ENCODE peak calls at places on chromosomes 6 and 20, in nine cellular contexts. One of them, this sample, is unnamed. For H3K9me3, the result is how much of the 10 kb centered on the place peaks cover.

GRCh38 chr6:156013155-156013554 is 557.5 kb upstream of the NOX3 start:
- DNase-seq in A549: no peak
- DNase-seq in stomach: no peak
- DNase-seq in esophagus squamous epithelium: no peak
- DNase-seq in transverse colon: no peak
- DNase-seq in sigmoid colon: no peak
- DNase-seq in prostate gland: no peak
- DNase-seq in heart left ventricle: no peak
- DNase-seq in IMR-90: no peak
- DNase-seq in this sample: no peak

GRCh38 chr20:4546342-4546741 is 175.4 kb upstream of the PRND start:
- DNase-seq in prostate gland: no peak
- DNase-seq in transverse colon: no peak
- DNase-seq in IMR-90: no peak
- DNase-seq in esophagus squamous epithelium: no peak
- DNase-seq in A549: no peak
- DNase-seq in stomach: no peak
- DNase-seq in sigmoid colon: no peak
- DNase-seq in heart left ventricle: no peak
- DNase-seq in this sample: no peak

GRCh38 chr20:31560900-31561598 is 44.0 kb upstream of the ID1 start:
- DNase-seq in heart left ventricle: no peak
- DNase-seq in IMR-90: peak
- DNase-seq in prostate gland: no peak
- DNase-seq in A549: peak
- DNase-seq in esophagus squamous epithelium: no peak
- DNase-seq in stomach: peak
- DNase-seq in sigmoid colon: no peak
- DNase-seq in transverse colon: peak
- DNase-seq in this sample: peak

GRCh38 chr6:160394654-160395035 is 46.5 kb downstream of the SLC22A3 start:
- DNase-seq in heart left ventricle: no peak
- DNase-seq in stomach: no peak
- DNase-seq in IMR-90: no peak
- DNase-seq in esophagus squamous epithelium: no peak
- DNase-seq in prostate gland: no peak
- DNase-seq in sigmoid colon: no peak
- DNase-seq in A549: peak
- DNase-seq in transverse colon: no peak
- DNase-seq in this sample: no peak

GRCh38 chr20:5741089-5741488 is 9.1 kb upstream of the SHLD1 start:
- DNase-seq in IMR-90: peak
- DNase-seq in heart left ventricle: no peak
- DNase-seq in prostate gland: no peak
- DNase-seq in esophagus squamous epithelium: no peak
- DNase-seq in transverse colon: no peak
- DNase-seq in sigmoid colon: no peak
- DNase-seq in A549: peak
- DNase-seq in stomach: no peak
- DNase-seq in this sample: peak

GRCh38 chr20:2879148-2879547 is 5.9 kb downstream of the PTPRA start:
- DNase-seq in stomach: no peak
- DNase-seq in esophagus squamous epithelium: no peak
- DNase-seq in prostate gland: no peak
- DNase-seq in heart left ventricle: peak
- DNase-seq in IMR-90: peak
- DNase-seq in transverse colon: no peak
- DNase-seq in A549: no peak
- DNase-seq in sigmoid colon: no peak
- DNase-seq in this sample: no peak

GRCh38 chr20:5033566-5033965 is 32.3 kb upstream of the SLC23A2 start:
- DNase-seq in heart left ventricle: no peak
- DNase-seq in IMR-90: peak
- DNase-seq in A549: no peak
- DNase-seq in prostate gland: no peak
- DNase-seq in transverse colon: no peak
- DNase-seq in sigmoid colon: no peak
- DNase-seq in esophagus squamous epithelium: no peak
- DNase-seq in stomach: no peak
- DNase-seq in this sample: no peak

GRCh38 chr20:47189060-47189459 is 167.4 kb downstream of the ZMYND8 start:
- DNase-seq in transverse colon: no peak
- DNase-seq in IMR-90: no peak
- DNase-seq in A549: no peak
- DNase-seq in sigmoid colon: no peak
- DNase-seq in heart left ventricle: no peak
- DNase-seq in stomach: no peak
- DNase-seq in prostate gland: no peak
- DNase-seq in esophagus squamous epithelium: no peak
- DNase-seq in this sample: no peak

GRCh38 chr6:159904497-159904911 is 13.7 kb downstream of the MAS1 start:
- DNase-seq in A549: no peak
- DNase-seq in stomach: no peak
- DNase-seq in esophagus squamous epithelium: no peak
- DNase-seq in sigmoid colon: no peak
- DNase-seq in IMR-90: no peak
- DNase-seq in heart left ventricle: no peak
- DNase-seq in prostate gland: no peak
- DNase-seq in transverse colon: no peak
- DNase-seq in this sample: no peak

GRCh38 chr6:6505111-6505510 is 83.4 kb upstream of the LY86 start:
- DNase-seq in transverse colon: no peak
- DNase-seq in A549: no peak
- DNase-seq in prostate gland: no peak
- DNase-seq in sigmoid colon: no peak
- DNase-seq in stomach: no peak
- DNase-seq in IMR-90: no peak
- DNase-seq in esophagus squamous epithelium: no peak
- DNase-seq in heart left ventricle: no peak
- DNase-seq in this sample: no peak

GRCh38 chr20:49450281-49450707 is 32.2 kb downstream of the KCNB1 start:
- DNase-seq in transverse colon: no peak
- DNase-seq in esophagus squamous epithelium: no peak
- DNase-seq in sigmoid colon: no peak
- DNase-seq in stomach: no peak
- DNase-seq in heart left ventricle: no peak
- DNase-seq in IMR-90: no peak
- DNase-seq in A549: no peak
- DNase-seq in prostate gland: no peak
- DNase-seq in this sample: no peak

GRCh38 chr6:3822747-3823445 is 26.3 kb upstream of the FAM50B start:
- DNase-seq in A549: no peak
- DNase-seq in IMR-90: no peak
- DNase-seq in heart left ventricle: no peak
- DNase-seq in transverse colon: no peak
- DNase-seq in stomach: peak
- DNase-seq in esophagus squamous epithelium: no peak
- DNase-seq in sigmoid colon: no peak
- DNase-seq in prostate gland: no peak
- DNase-seq in this sample: no peak

GRCh38 chr6:32126880-32127279 is 1.2 kb downstream of the ATF6B start:
- DNase-seq in esophagus squamous epithelium: no peak
- DNase-seq in transverse colon: no peak
- DNase-seq in IMR-90: no peak
- DNase-seq in stomach: no peak
- DNase-seq in heart left ventricle: no peak
- DNase-seq in sigmoid colon: no peak
- DNase-seq in prostate gland: no peak
- DNase-seq in A549: no peak
- DNase-seq in this sample: no peak

GRCh38 chr6:32127409-32127716 is 683 bp downstream of the ATF6B start:
- DNase-seq in IMR-90: no peak
- DNase-seq in prostate gland: no peak
- DNase-seq in A549: no peak
- DNase-seq in stomach: no peak
- DNase-seq in heart left ventricle: no peak
- DNase-seq in esophagus squamous epithelium: no peak
- DNase-seq in transverse colon: no peak
- DNase-seq in sigmoid colon: no peak
- DNase-seq in this sample: no peak

GRCh38 chr6:32129297-32130088 is 595 bp downstream of the FKBPL start:
- DNase-seq in esophagus squamous epithelium: no peak
- DNase-seq in sigmoid colon: peak
- DNase-seq in prostate gland: no peak
- DNase-seq in IMR-90: no peak
- DNase-seq in heart left ventricle: no peak
- DNase-seq in A549: no peak
- DNase-seq in transverse colon: no peak
- DNase-seq in stomach: no peak
- DNase-seq in this sample: no peak

GRCh38 chr6:32128751-32129296 is 778 bp upstream of the ATF6B start:
- DNase-seq in stomach: no peak
- DNase-seq in sigmoid colon: no peak
- DNase-seq in A549: no peak
- DNase-seq in prostate gland: no peak
- DNase-seq in IMR-90: no peak
- DNase-seq in transverse colon: no peak
- DNase-seq in heart left ventricle: peak
- DNase-seq in esophagus squamous epithelium: no peak
- DNase-seq in this sample: no peak

GRCh38 chr6:32127717-32128592 is at the start of gene ATF6B:
- DNase-seq in stomach: peak
- DNase-seq in heart left ventricle: peak
- DNase-seq in prostate gland: peak
- DNase-seq in IMR-90: peak
- DNase-seq in transverse colon: peak
- DNase-seq in sigmoid colon: peak
- DNase-seq in esophagus squamous epithelium: peak
- DNase-seq in A549: peak
- DNase-seq in this sample: peak
- TF ChIP-seq POLR2A in stomach: no peak
- TF ChIP-seq POLR2A in heart left ventricle: no peak
- TF ChIP-seq POLR2A in prostate gland: peak
- TF ChIP-seq POLR2A in IMR-90: peak
- TF ChIP-seq POLR2A in transverse colon: peak
- TF ChIP-seq POLR2A in sigmoid colon: peak
- TF ChIP-seq POLR2A in esophagus squamous epithelium: peak
- TF ChIP-seq POLR2A in A549: peak
- TF ChIP-seq POLR2A in this sample: peak

GRCh38 chr20:444862-445426 is 17.4 kb downstream of the TBC1D20 start:
- DNase-seq in stomach: no peak
- DNase-seq in prostate gland: no peak
- DNase-seq in A549: no peak
- DNase-seq in heart left ventricle: no peak
- DNase-seq in sigmoid colon: no peak
- DNase-seq in esophagus squamous epithelium: no peak
- DNase-seq in IMR-90: peak
- DNase-seq in transverse colon: no peak
- DNase-seq in this sample: no peak
- H3K9me3 ChIP-seq in stomach: under half
- H3K9me3 ChIP-seq in prostate gland: under half
- H3K9me3 ChIP-seq in A549: under half
- H3K9me3 ChIP-seq in heart left ventricle: under half
- H3K9me3 ChIP-seq in sigmoid colon: under half
- H3K9me3 ChIP-seq in esophagus squamous epithelium: under half
- H3K9me3 ChIP-seq in IMR-90: under half
- H3K9me3 ChIP-seq in transverse colon: under half
- H3K9me3 ChIP-seq in this sample: under half

GRCh38 chr20:33674294-33675126 is at the start of gene NECAB3:
- DNase-seq in IMR-90: peak
- DNase-seq in heart left ventricle: peak
- DNase-seq in sigmoid colon: peak
- DNase-seq in transverse colon: peak
- DNase-seq in prostate gland: peak
- DNase-seq in A549: peak
- DNase-seq in esophagus squamous epithelium: no peak
- DNase-seq in stomach: peak
- DNase-seq in this sample: peak
- TF ChIP-seq POLR2A in IMR-90: no peak
- TF ChIP-seq POLR2A in heart left ventricle: no peak
- TF ChIP-seq POLR2A in sigmoid colon: no peak
- TF ChIP-seq POLR2A in transverse colon: peak
- TF ChIP-seq POLR2A in prostate gland: peak
- TF ChIP-seq POLR2A in A549: peak
- TF ChIP-seq POLR2A in esophagus squamous epithelium: peak
- TF ChIP-seq POLR2A in stomach: no peak
- TF ChIP-seq POLR2A in this sample: peak

GRCh38 chr6:118577972-118578371 is 29.9 kb downstream of the PLN start:
- DNase-seq in stomach: no peak
- DNase-seq in esophagus squamous epithelium: no peak
- DNase-seq in A549: no peak
- DNase-seq in heart left ventricle: no peak
- DNase-seq in transverse colon: no peak
- DNase-seq in prostate gland: no peak
- DNase-seq in sigmoid colon: no peak
- DNase-seq in IMR-90: no peak
- DNase-seq in this sample: no peak
- H3K9me3 ChIP-seq in stomach: under half
- H3K9me3 ChIP-seq in esophagus squamous epithelium: under half
- H3K9me3 ChIP-seq in A549: under half
- H3K9me3 ChIP-seq in heart left ventricle: under half
- H3K9me3 ChIP-seq in transverse colon: under half
- H3K9me3 ChIP-seq in prostate gland: under half
- H3K9me3 ChIP-seq in sigmoid colon: under half
- H3K9me3 ChIP-seq in IMR-90: under half
- H3K9me3 ChIP-seq in this sample: under half

DNA sequence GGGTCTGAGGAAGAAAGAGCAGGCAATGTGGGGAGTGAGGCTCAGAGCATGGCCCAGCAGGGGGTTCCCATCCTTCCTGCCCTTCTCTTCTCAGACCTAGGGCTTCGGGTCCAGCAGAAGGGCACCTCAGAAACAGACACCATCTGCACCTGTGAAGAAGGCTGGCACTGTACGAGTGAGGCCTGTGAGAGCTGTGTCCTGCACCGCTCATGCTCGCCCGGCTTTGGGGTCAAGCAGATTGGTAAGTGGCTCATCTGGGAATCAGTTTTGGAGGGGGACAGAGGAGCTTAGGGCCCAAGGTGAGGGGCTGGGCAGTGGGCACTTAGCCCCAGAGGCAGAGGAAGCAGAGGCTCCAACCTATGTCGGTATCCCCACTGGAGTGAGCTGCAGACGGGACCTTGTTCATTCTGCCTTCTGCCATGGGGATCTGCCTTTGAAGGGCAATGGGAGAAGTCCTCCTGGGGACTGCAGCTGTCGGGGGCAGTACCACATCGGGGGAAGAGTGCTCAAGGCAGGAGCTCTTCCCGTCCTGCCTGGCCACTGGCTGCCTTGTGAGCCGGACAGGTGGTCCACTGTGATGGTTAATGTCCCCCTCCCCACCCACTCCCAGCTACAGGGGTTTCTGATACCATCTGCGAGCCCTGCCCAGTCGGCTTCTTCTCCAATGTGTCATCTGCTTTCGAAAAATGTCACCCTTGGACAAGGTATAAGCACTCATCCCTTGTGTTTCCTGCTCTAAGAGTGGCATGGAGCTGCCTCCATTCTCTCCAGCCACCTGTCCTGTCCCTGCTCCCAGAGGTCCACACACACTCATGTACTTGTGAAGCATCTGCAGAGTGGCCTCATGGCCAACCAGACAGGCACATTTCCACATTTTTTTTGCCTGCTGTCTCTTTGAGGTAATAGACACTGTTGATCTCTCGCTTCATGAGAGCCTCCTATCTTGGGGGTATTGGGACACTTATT is 4.7 kb downstream of the CD40 start:
- DNase-seq in transverse colon: no peak
- DNase-seq in prostate gland: no peak
- DNase-seq in esophagus squamous epithelium: no peak
- DNase-seq in heart left ventricle: no peak
- DNase-seq in sigmoid colon: no peak
- DNase-seq in stomach: peak
- DNase-seq in IMR-90: no peak
- DNase-seq in A549: no peak
- DNase-seq in this sample: no peak
- TF ChIP-seq POLR2A in transverse colon: no peak
- TF ChIP-seq POLR2A in prostate gland: no peak
- TF ChIP-seq POLR2A in esophagus squamous epithelium: no peak
- TF ChIP-seq POLR2A in heart left ventricle: no peak
- TF ChIP-seq POLR2A in sigmoid colon: no peak
- TF ChIP-seq POLR2A in stomach: no peak
- TF ChIP-seq POLR2A in IMR-90: no peak
- TF ChIP-seq POLR2A in A549: no peak
- TF ChIP-seq POLR2A in this sample: no peak

GRCh38 chr6:22779062-22779461 is 209.7 kb downstream of the HDGFL1 start:
- DNase-seq in sigmoid colon: no peak
- DNase-seq in stomach: no peak
- DNase-seq in prostate gland: no peak
- DNase-seq in A549: no peak
- DNase-seq in esophagus squamous epithelium: no peak
- DNase-seq in IMR-90: no peak
- DNase-seq in transverse colon: no peak
- DNase-seq in heart left ventricle: no peak
- DNase-seq in this sample: no peak
- H3K9me3 ChIP-seq in sigmoid colon: under half
- H3K9me3 ChIP-seq in stomach: under half
- H3K9me3 ChIP-seq in prostate gland: under half
- H3K9me3 ChIP-seq in A549: under half
- H3K9me3 ChIP-seq in esophagus squamous epithelium: under half
- H3K9me3 ChIP-seq in IMR-90: under half
- H3K9me3 ChIP-seq in transverse colon: under half
- H3K9me3 ChIP-seq in heart left ventricle: under half
- H3K9me3 ChIP-seq in this sample: under half